ENCODE peak calls at places on chromosomes 5 and 9, in ten cellular contexts. One of them, this sample, is unnamed.

GRCh38 chr9:4226331-4227250 is 73.3 kb downstream of the GLIS3 start:
- DNase-seq in activated CD8-positive, alpha-beta memory T cell treated with anti-CD3 and anti-CD28 coated beads, Interleukin-2, amount 50 U/mL, for 4 hours: no peak
- DNase-seq in lower leg skin: no peak
- DNase-seq in WTC11: no peak
- DNase-seq in activated CD4-positive, CD25-positive, alpha-beta regulatory T cell: no peak
- DNase-seq in HCT116: no peak
- DNase-seq in left ventricle myocardium inferior: no peak
- DNase-seq in LoVo: peak
- DNase-seq in WERI-Rb-1: no peak
- DNase-seq in EL: peak
- DNase-seq in this sample: no peak

GRCh38 chr5:83430130-83431010 is 41.2 kb upstream of the VCAN start:
- DNase-seq in activated CD8-positive, alpha-beta memory T cell treated with anti-CD3 and anti-CD28 coated beads, Interleukin-2, amount 50 U/mL, for 4 hours: peak
- DNase-seq in lower leg skin: peak
- DNase-seq in WTC11: peak
- DNase-seq in activated CD4-positive, CD25-positive, alpha-beta regulatory T cell: no peak
- DNase-seq in HCT116: peak
- DNase-seq in left ventricle myocardium inferior: peak
- DNase-seq in LoVo: peak
- DNase-seq in WERI-Rb-1: peak
- DNase-seq in EL: peak
- DNase-seq in this sample: peak

GRCh38 chr5:175868996-175869638 is 2.3 kb upstream of the CPLX2 start:
- DNase-seq in activated CD8-positive, alpha-beta memory T cell treated with anti-CD3 and anti-CD28 coated beads, Interleukin-2, amount 50 U/mL, for 4 hours: no peak
- DNase-seq in lower leg skin: no peak
- DNase-seq in WTC11: no peak
- DNase-seq in activated CD4-positive, CD25-positive, alpha-beta regulatory T cell: no peak
- DNase-seq in HCT116: no peak
- DNase-seq in left ventricle myocardium inferior: no peak
- DNase-seq in LoVo: no peak
- DNase-seq in WERI-Rb-1: no peak
- DNase-seq in EL: no peak
- DNase-seq in this sample: no peak

GRCh38 chr9:114500583-114501292 is 4.5 kb downstream of the WHRN start:
- DNase-seq in activated CD8-positive, alpha-beta memory T cell treated with anti-CD3 and anti-CD28 coated beads, Interleukin-2, amount 50 U/mL, for 4 hours: no peak
- DNase-seq in lower leg skin: no peak
- DNase-seq in WTC11: no peak
- DNase-seq in activated CD4-positive, CD25-positive, alpha-beta regulatory T cell: no peak
- DNase-seq in HCT116: no peak
- DNase-seq in left ventricle myocardium inferior: no peak
- DNase-seq in LoVo: no peak
- DNase-seq in WERI-Rb-1: no peak
- DNase-seq in EL: no peak
- DNase-seq in this sample: no peak

GRCh38 chr5:178108966-178109365 is 4.4 kb upstream of the N4BP3 start:
- DNase-seq in activated CD8-positive, alpha-beta memory T cell treated with anti-CD3 and anti-CD28 coated beads, Interleukin-2, amount 50 U/mL, for 4 hours: no peak
- DNase-seq in lower leg skin: no peak
- DNase-seq in WTC11: no peak
- DNase-seq in activated CD4-positive, CD25-positive, alpha-beta regulatory T cell: no peak
- DNase-seq in HCT116: no peak
- DNase-seq in left ventricle myocardium inferior: no peak
- DNase-seq in LoVo: no peak
- DNase-seq in WERI-Rb-1: no peak
- DNase-seq in EL: no peak
- DNase-seq in this sample: no peak

GRCh38 chr9:104987743-104988142 is 59.8 kb upstream of the ABCA1 start:
- DNase-seq in activated CD8-positive, alpha-beta memory T cell treated with anti-CD3 and anti-CD28 coated beads, Interleukin-2, amount 50 U/mL, for 4 hours: no peak
- DNase-seq in lower leg skin: no peak
- DNase-seq in WTC11: no peak
- DNase-seq in activated CD4-positive, CD25-positive, alpha-beta regulatory T cell: no peak
- DNase-seq in HCT116: no peak
- DNase-seq in left ventricle myocardium inferior: no peak
- DNase-seq in LoVo: no peak
- DNase-seq in WERI-Rb-1: no peak
- DNase-seq in EL: no peak
- DNase-seq in this sample: no peak

GRCh38 chr5:154077692-154078091 is 38.9 kb downstream of the MFAP3 start:
- DNase-seq in activated CD8-positive, alpha-beta memory T cell treated with anti-CD3 and anti-CD28 coated beads, Interleukin-2, amount 50 U/mL, for 4 hours: no peak
- DNase-seq in lower leg skin: no peak
- DNase-seq in WTC11: no peak
- DNase-seq in activated CD4-positive, CD25-positive, alpha-beta regulatory T cell: no peak
- DNase-seq in HCT116: no peak
- DNase-seq in left ventricle myocardium inferior: peak
- DNase-seq in LoVo: no peak
- DNase-seq in WERI-Rb-1: no peak
- DNase-seq in EL: peak
- DNase-seq in this sample: no peak

GRCh38 chr5:178323961-178324360 is 91.4 kb upstream of the PHYKPL start:
- DNase-seq in activated CD8-positive, alpha-beta memory T cell treated with anti-CD3 and anti-CD28 coated beads, Interleukin-2, amount 50 U/mL, for 4 hours: no peak
- DNase-seq in lower leg skin: no peak
- DNase-seq in WTC11: no peak
- DNase-seq in activated CD4-positive, CD25-positive, alpha-beta regulatory T cell: no peak
- DNase-seq in HCT116: no peak
- DNase-seq in left ventricle myocardium inferior: no peak
- DNase-seq in LoVo: no peak
- DNase-seq in WERI-Rb-1: no peak
- DNase-seq in EL: no peak
- DNase-seq in this sample: no peak

GRCh38 chr5:5494489-5495402 is 72.3 kb downstream of the ICE1 start:
- DNase-seq in activated CD8-positive, alpha-beta memory T cell treated with anti-CD3 and anti-CD28 coated beads, Interleukin-2, amount 50 U/mL, for 4 hours: peak
- DNase-seq in lower leg skin: peak
- DNase-seq in WTC11: peak
- DNase-seq in activated CD4-positive, CD25-positive, alpha-beta regulatory T cell: peak
- DNase-seq in HCT116: peak
- DNase-seq in left ventricle myocardium inferior: peak
- DNase-seq in LoVo: no peak
- DNase-seq in WERI-Rb-1: no peak
- DNase-seq in EL: peak
- DNase-seq in this sample: no peak

GRCh38 chr5:110996742-110997141 is 74.8 kb upstream of the TSLP start:
- DNase-seq in activated CD8-positive, alpha-beta memory T cell treated with anti-CD3 and anti-CD28 coated beads, Interleukin-2, amount 50 U/mL, for 4 hours: no peak
- DNase-seq in lower leg skin: no peak
- DNase-seq in WTC11: no peak
- DNase-seq in activated CD4-positive, CD25-positive, alpha-beta regulatory T cell: no peak
- DNase-seq in HCT116: no peak
- DNase-seq in left ventricle myocardium inferior: no peak
- DNase-seq in LoVo: no peak
- DNase-seq in WERI-Rb-1: no peak
- DNase-seq in EL: no peak
- DNase-seq in this sample: no peak

GRCh38 chr5:76074487-76074886 is 8.7 kb upstream of the SV2C start:
- DNase-seq in activated CD8-positive, alpha-beta memory T cell treated with anti-CD3 and anti-CD28 coated beads, Interleukin-2, amount 50 U/mL, for 4 hours: no peak
- DNase-seq in lower leg skin: no peak
- DNase-seq in WTC11: peak
- DNase-seq in activated CD4-positive, CD25-positive, alpha-beta regulatory T cell: no peak
- DNase-seq in HCT116: no peak
- DNase-seq in left ventricle myocardium inferior: no peak
- DNase-seq in LoVo: no peak
- DNase-seq in WERI-Rb-1: peak
- DNase-seq in EL: no peak
- DNase-seq in this sample: peak

GRCh38 chr5:6287136-6287535 is 91.2 kb downstream of the MED10 start:
- DNase-seq in activated CD8-positive, alpha-beta memory T cell treated with anti-CD3 and anti-CD28 coated beads, Interleukin-2, amount 50 U/mL, for 4 hours: no peak
- DNase-seq in lower leg skin: no peak
- DNase-seq in WTC11: no peak
- DNase-seq in activated CD4-positive, CD25-positive, alpha-beta regulatory T cell: no peak
- DNase-seq in HCT116: no peak
- DNase-seq in left ventricle myocardium inferior: no peak
- DNase-seq in LoVo: no peak
- DNase-seq in WERI-Rb-1: no peak
- DNase-seq in EL: no peak
- DNase-seq in this sample: no peak

GRCh38 chr5:31427013-31427783 is 104.7 kb downstream of the DROSHA start:
- DNase-seq in activated CD8-positive, alpha-beta memory T cell treated with anti-CD3 and anti-CD28 coated beads, Interleukin-2, amount 50 U/mL, for 4 hours: no peak
- DNase-seq in lower leg skin: no peak
- DNase-seq in WTC11: no peak
- DNase-seq in activated CD4-positive, CD25-positive, alpha-beta regulatory T cell: no peak
- DNase-seq in HCT116: no peak
- DNase-seq in left ventricle myocardium inferior: no peak
- DNase-seq in LoVo: no peak
- DNase-seq in WERI-Rb-1: peak
- DNase-seq in EL: no peak
- DNase-seq in this sample: no peak

GRCh38 chr5:111668713-111669112 is 88.3 kb downstream of the NREP start:
- DNase-seq in activated CD8-positive, alpha-beta memory T cell treated with anti-CD3 and anti-CD28 coated beads, Interleukin-2, amount 50 U/mL, for 4 hours: no peak
- DNase-seq in lower leg skin: no peak
- DNase-seq in WTC11: no peak
- DNase-seq in activated CD4-positive, CD25-positive, alpha-beta regulatory T cell: no peak
- DNase-seq in HCT116: no peak
- DNase-seq in left ventricle myocardium inferior: no peak
- DNase-seq in LoVo: no peak
- DNase-seq in WERI-Rb-1: no peak
- DNase-seq in EL: peak
- DNase-seq in this sample: no peak

GRCh38 chr9:79221084-79221483 is 350.7 kb upstream of the TLE4 start:
- DNase-seq in activated CD8-positive, alpha-beta memory T cell treated with anti-CD3 and anti-CD28 coated beads, Interleukin-2, amount 50 U/mL, for 4 hours: no peak
- DNase-seq in lower leg skin: no peak
- DNase-seq in WTC11: no peak
- DNase-seq in activated CD4-positive, CD25-positive, alpha-beta regulatory T cell: no peak
- DNase-seq in HCT116: no peak
- DNase-seq in left ventricle myocardium inferior: no peak
- DNase-seq in LoVo: no peak
- DNase-seq in WERI-Rb-1: no peak
- DNase-seq in EL: peak
- DNase-seq in this sample: no peak

GRCh38 chr9:82939451-82939850 is 123.5 kb downstream of the RASEF start:
- DNase-seq in activated CD8-positive, alpha-beta memory T cell treated with anti-CD3 and anti-CD28 coated beads, Interleukin-2, amount 50 U/mL, for 4 hours: no peak
- DNase-seq in lower leg skin: no peak
- DNase-seq in WTC11: no peak
- DNase-seq in activated CD4-positive, CD25-positive, alpha-beta regulatory T cell: no peak
- DNase-seq in HCT116: no peak
- DNase-seq in left ventricle myocardium inferior: no peak
- DNase-seq in LoVo: no peak
- DNase-seq in WERI-Rb-1: no peak
- DNase-seq in EL: no peak
- DNase-seq in this sample: no peak

GRCh38 chr5:111486055-111486454 is 26.3 kb downstream of the STARD4 start:
- DNase-seq in activated CD8-positive, alpha-beta memory T cell treated with anti-CD3 and anti-CD28 coated beads, Interleukin-2, amount 50 U/mL, for 4 hours: no peak
- DNase-seq in lower leg skin: no peak
- DNase-seq in WTC11: no peak
- DNase-seq in activated CD4-positive, CD25-positive, alpha-beta regulatory T cell: no peak
- DNase-seq in HCT116: no peak
- DNase-seq in left ventricle myocardium inferior: no peak
- DNase-seq in LoVo: no peak
- DNase-seq in WERI-Rb-1: no peak
- DNase-seq in EL: no peak
- DNase-seq in this sample: no peak

GRCh38 chr9:84323777-84324317 is 16.7 kb downstream of the SLC28A3 start:
- DNase-seq in activated CD8-positive, alpha-beta memory T cell treated with anti-CD3 and anti-CD28 coated beads, Interleukin-2, amount 50 U/mL, for 4 hours: no peak
- DNase-seq in lower leg skin: no peak
- DNase-seq in WTC11: no peak
- DNase-seq in activated CD4-positive, CD25-positive, alpha-beta regulatory T cell: no peak
- DNase-seq in HCT116: no peak
- DNase-seq in left ventricle myocardium inferior: no peak
- DNase-seq in LoVo: no peak
- DNase-seq in WERI-Rb-1: no peak
- DNase-seq in EL: no peak
- DNase-seq in this sample: no peak

GRCh38 chr9:8337834-8338233 is 538.3 kb upstream of the DMAC1 start:
- DNase-seq in activated CD8-positive, alpha-beta memory T cell treated with anti-CD3 and anti-CD28 coated beads, Interleukin-2, amount 50 U/mL, for 4 hours: no peak
- DNase-seq in lower leg skin: no peak
- DNase-seq in WTC11: no peak
- DNase-seq in activated CD4-positive, CD25-positive, alpha-beta regulatory T cell: no peak
- DNase-seq in HCT116: no peak
- DNase-seq in left ventricle myocardium inferior: no peak
- DNase-seq in LoVo: no peak
- DNase-seq in WERI-Rb-1: peak
- DNase-seq in EL: no peak
- DNase-seq in this sample: no peak

GRCh38 chr9:98259791-98260190 is 4.3 kb upstream of the TBC1D2 start:
- DNase-seq in activated CD8-positive, alpha-beta memory T cell treated with anti-CD3 and anti-CD28 coated beads, Interleukin-2, amount 50 U/mL, for 4 hours: no peak
- DNase-seq in lower leg skin: no peak
- DNase-seq in WTC11: no peak
- DNase-seq in activated CD4-positive, CD25-positive, alpha-beta regulatory T cell: no peak
- DNase-seq in HCT116: no peak
- DNase-seq in left ventricle myocardium inferior: no peak
- DNase-seq in LoVo: no peak
- DNase-seq in WERI-Rb-1: no peak
- DNase-seq in EL: no peak
- DNase-seq in this sample: no peak

GRCh38 chr5:151086192-151086869 is 5.5 kb upstream of the TNIP1 start:
- DNase-seq in activated CD8-positive, alpha-beta memory T cell treated with anti-CD3 and anti-CD28 coated beads, Interleukin-2, amount 50 U/mL, for 4 hours: no peak
- DNase-seq in lower leg skin: no peak
- DNase-seq in WTC11: no peak
- DNase-seq in activated CD4-positive, CD25-positive, alpha-beta regulatory T cell: no peak
- DNase-seq in HCT116: no peak
- DNase-seq in left ventricle myocardium inferior: no peak
- DNase-seq in LoVo: no peak
- DNase-seq in WERI-Rb-1: no peak
- DNase-seq in EL: no peak
- DNase-seq in this sample: no peak

GRCh38 chr5:179232091-179232490 is 113.2 kb downstream of the ADAMTS2 start:
- DNase-seq in activated CD8-positive, alpha-beta memory T cell treated with anti-CD3 and anti-CD28 coated beads, Interleukin-2, amount 50 U/mL, for 4 hours: no peak
- DNase-seq in lower leg skin: no peak
- DNase-seq in WTC11: no peak
- DNase-seq in activated CD4-positive, CD25-positive, alpha-beta regulatory T cell: no peak
- DNase-seq in HCT116: no peak
- DNase-seq in left ventricle myocardium inferior: no peak
- DNase-seq in LoVo: no peak
- DNase-seq in WERI-Rb-1: no peak
- DNase-seq in EL: no peak
- DNase-seq in this sample: no peak

GRCh38 chr5:107878676-107879075 is 207.9 kb upstream of the EFNA5 start:
- DNase-seq in activated CD8-positive, alpha-beta memory T cell treated with anti-CD3 and anti-CD28 coated beads, Interleukin-2, amount 50 U/mL, for 4 hours: no peak
- DNase-seq in lower leg skin: no peak
- DNase-seq in WTC11: no peak
- DNase-seq in activated CD4-positive, CD25-positive, alpha-beta regulatory T cell: no peak
- DNase-seq in HCT116: no peak
- DNase-seq in left ventricle myocardium inferior: no peak
- DNase-seq in LoVo: no peak
- DNase-seq in WERI-Rb-1: peak
- DNase-seq in EL: no peak
- DNase-seq in this sample: no peak

GRCh38 chr9:99873531-99873930 is 32.9 kb upstream of the STX17 start:
- DNase-seq in activated CD8-positive, alpha-beta memory T cell treated with anti-CD3 and anti-CD28 coated beads, Interleukin-2, amount 50 U/mL, for 4 hours: no peak
- DNase-seq in lower leg skin: no peak
- DNase-seq in WTC11: no peak
- DNase-seq in activated CD4-positive, CD25-positive, alpha-beta regulatory T cell: no peak
- DNase-seq in HCT116: no peak
- DNase-seq in left ventricle myocardium inferior: no peak
- DNase-seq in LoVo: no peak
- DNase-seq in WERI-Rb-1: no peak
- DNase-seq in EL: peak
- DNase-seq in this sample: no peak

GRCh38 chr5:90144625-90145327 is 264.8 kb downstream of the CETN3 start:
- DNase-seq in activated CD8-positive, alpha-beta memory T cell treated with anti-CD3 and anti-CD28 coated beads, Interleukin-2, amount 50 U/mL, for 4 hours: no peak
- DNase-seq in lower leg skin: no peak
- DNase-seq in WTC11: no peak
- DNase-seq in activated CD4-positive, CD25-positive, alpha-beta regulatory T cell: no peak
- DNase-seq in HCT116: no peak
- DNase-seq in left ventricle myocardium inferior: no peak
- DNase-seq in LoVo: no peak
- DNase-seq in WERI-Rb-1: no peak
- DNase-seq in EL: no peak
- DNase-seq in this sample: no peak

GRCh38 chr5:109619661-109620060 is 70.1 kb upstream of the MAN2A1 start:
- DNase-seq in activated CD8-positive, alpha-beta memory T cell treated with anti-CD3 and anti-CD28 coated beads, Interleukin-2, amount 50 U/mL, for 4 hours: no peak
- DNase-seq in lower leg skin: no peak
- DNase-seq in WTC11: no peak
- DNase-seq in activated CD4-positive, CD25-positive, alpha-beta regulatory T cell: no peak
- DNase-seq in HCT116: no peak
- DNase-seq in left ventricle myocardium inferior: no peak
- DNase-seq in LoVo: no peak
- DNase-seq in WERI-Rb-1: no peak
- DNase-seq in EL: no peak
- DNase-seq in this sample: no peak

GRCh38 chr5:109645591-109646236 is 44.0 kb upstream of the MAN2A1 start:
- DNase-seq in activated CD8-positive, alpha-beta memory T cell treated with anti-CD3 and anti-CD28 coated beads, Interleukin-2, amount 50 U/mL, for 4 hours: no peak
- DNase-seq in lower leg skin: no peak
- DNase-seq in WTC11: peak
- DNase-seq in activated CD4-positive, CD25-positive, alpha-beta regulatory T cell: no peak
- DNase-seq in HCT116: no peak
- DNase-seq in left ventricle myocardium inferior: no peak
- DNase-seq in LoVo: no peak
- DNase-seq in WERI-Rb-1: peak
- DNase-seq in EL: no peak
- DNase-seq in this sample: no peak

GRCh38 chr5:33595303-33595702 is 154.5 kb downstream of the TARS1 start:
- DNase-seq in activated CD8-positive, alpha-beta memory T cell treated with anti-CD3 and anti-CD28 coated beads, Interleukin-2, amount 50 U/mL, for 4 hours: no peak
- DNase-seq in lower leg skin: no peak
- DNase-seq in WTC11: no peak
- DNase-seq in activated CD4-positive, CD25-positive, alpha-beta regulatory T cell: no peak
- DNase-seq in HCT116: no peak
- DNase-seq in left ventricle myocardium inferior: no peak
- DNase-seq in LoVo: no peak
- DNase-seq in WERI-Rb-1: no peak
- DNase-seq in EL: no peak
- DNase-seq in this sample: no peak

This sample was measured in KG1.